ENCODE peak calls at places on chromosomes 5 and 9, in five cellular contexts. Y is KG1, M is EL, X is HL-60, Q is GM12865. F is an unnamed sample.

GRCh38 chr9:90393355-90394152 is 249.1 kb downstream of the DIRAS2 start:
- DNase-seq in Y (no peak), M (no peak), X (no peak), Q (no peak), F (no peak)

GRCh38 chr9:110240198-110240597 is 16.1 kb downstream of the TXN start:
- DNase-seq in Y (no peak), M (no peak), X (peak), Q (no peak), F (no peak)

GRCh38 chr5:142881076-142881466 is 110.9 kb downstream of the ARHGAP26 start:
- DNase-seq in Y (no peak), M (peak), X (peak), Q (peak), F (peak)

GRCh38 chr5:158952951-158953350 is 146.8 kb downstream of the EBF1 start:
- DNase-seq in Y (no peak), M (no peak), X (no peak), Q (peak), F (no peak)

GRCh38 chr5:7394889-7395431 is 978 bp upstream of the ADCY2 start:
- DNase-seq in Y (no peak), M (no peak), X (no peak), Q (no peak), F (no peak)

GRCh38 chr5:59746261-59746765 is 147.2 kb downstream of the PDE4D start:
- DNase-seq in Y (no peak), M (peak), X (no peak), Q (peak), F (peak)

GRCh38 chr9:129481824-129482511 is 138.9 kb downstream of the C9orf50 start:
- DNase-seq in Y (no peak), M (peak), X (no peak), Q (no peak), F (peak)

GRCh38 chr9:32403567-32403966 is 19.1 kb downstream of the ACO1 start:
- DNase-seq in Y (no peak), M (peak), X (no peak), Q (no peak), F (no peak)

GRCh38 chr5:52856564-52856963 is 68.8 kb downstream of the ITGA1 start:
- DNase-seq in Y (no peak), M (peak), X (no peak), Q (peak), F (peak)

GRCh38 chr5:124789104-124789605 is 42.7 kb upstream of the ZNF608 start:
- DNase-seq in Y (no peak), M (no peak), X (no peak), Q (no peak), F (peak)

GRCh38 chr5:136087961-136088871 is 44.4 kb upstream of the SMAD5 start:
- DNase-seq in Y (no peak), M (no peak), X (no peak), Q (no peak), F (peak)

GRCh38 chr5:2017540-2018389 is 135.0 kb upstream of the IRX4 start:
- DNase-seq in Y (peak), M (no peak), X (peak), Q (peak), F (peak)

GRCh38 chr5:170552486-170553122 is 48.8 kb downstream of the KCNIP1 start:
- DNase-seq in Y (peak), M (peak), X (no peak), Q (no peak), F (peak)

GRCh38 chr5:132751444-132751843 is 4.2 kb downstream of the CCNI2 start:
- DNase-seq in Y (no peak), M (no peak), X (no peak), Q (peak), F (peak)

GRCh38 chr5:34731435-34732232 is 75.5 kb downstream of the RAI14 start:
- DNase-seq in Y (no peak), M (no peak), X (no peak), Q (no peak), F (no peak)

GRCh38 chr5:119315516-119315949 is 40.3 kb upstream of the TNFAIP8 start:
- DNase-seq in Y (no peak), M (no peak), X (peak), Q (peak), F (peak)

F was measured in GM23248.